ENCODE peak calls at places on chromosomes 12 and 14, in six cellular contexts. B is effector CD4-positive, alpha-beta T cell; F is lower leg skin; R is pancreas; A is mesendoderm; O is CD8-positive, alpha-beta T cell. S is an unnamed sample.

GRCh38 chr12:40152783-40153383 is 47.0 kb upstream of the SLC2A13 start:
- DNase-seq in B (peak), F (peak), R (no peak), A (peak), O (peak), S (no peak)

GRCh38 chr14:69543341-69544249 is 31.1 kb downstream of the CCDC177 start:
- DNase-seq in B (no peak), F (peak), R (no peak), A (peak), O (no peak), S (peak)

GRCh38 chr14:105439710-105440553 is 20.3 kb downstream of the MTA1 start:
- DNase-seq in B (no peak), F (no peak), R (peak), A (no peak), O (no peak), S (no peak)

GRCh38 chr12:87656311-87656710 is 372.9 kb downstream of the C12orf50 start:
- DNase-seq in B (no peak), F (no peak), R (no peak), A (peak), O (no peak), S (no peak)

GRCh38 chr12:13204428-13204827 is 7.9 kb downstream of the EMP1 start:
- DNase-seq in B (no peak), F (no peak), R (no peak), A (no peak), O (no peak), S (no peak)

GRCh38 chr12:97801471-97802045 is 339.0 kb downstream of the RMST start:
- DNase-seq in B (no peak), F (no peak), R (no peak), A (no peak), O (no peak), S (no peak)

GRCh38 chr12:5872745-5873144 is 72.3 kb downstream of the ANO2 start:
- DNase-seq in B (no peak), F (no peak), R (no peak), A (peak), O (no peak), S (no peak)

GRCh38 chr12:1857086-1857485 is 36.7 kb downstream of the LRTM2 start:
- DNase-seq in B (no peak), F (no peak), R (no peak), A (no peak), O (no peak), S (no peak)

GRCh38 chr14:74501135-74501614 is 7.6 kb downstream of the ISCA2 start:
- DNase-seq in B (no peak), F (peak), R (peak), A (peak), O (no peak), S (no peak)

GRCh38 chr12:47990351-47991105 is 13.7 kb downstream of the COL2A1 start:
- DNase-seq in B (no peak), F (no peak), R (no peak), A (no peak), O (peak), S (no peak)